ENCODE peak calls at places on chromosomes 12 and 14, in seven cellular contexts. K, X, E, B, W, D and V are unnamed samples.

GRCh38 chr12:64099430-64099829 is 122.7 kb downstream of the KICS2 start:
- DNase-seq in W (peak; percentile 91), D (peak; percentile 97), B (no peak), E (no peak), K (no peak), X (no peak), V (no peak)

GRCh38 chr12:24230061-24230460 is 280.6 kb upstream of the SOX5 start:
- DNase-seq in W (no peak), B (no peak), K (no peak), E (no peak), D (no peak), X (no peak), V (no peak)

GRCh38 chr12:121590476-121591143 is 9.8 kb upstream of the KDM2B start:
- DNase-seq in X (peak; percentile 33), W (peak; percentile 24), D (peak; percentile 44), K (no peak), E (no peak), B (peak; percentile 12), V (no peak)

GRCh38 chr14:53278602-53279506 is 125.7 kb upstream of the DDHD1 start:
- DNase-seq in B (no peak), W (peak; percentile 60), X (no peak), E (no peak), K (no peak), D (peak; percentile 29), V (no peak)

GRCh38 chr14:31336646-31337045 is 83.7 kb downstream of the HEATR5A start:
- DNase-seq in E (no peak), K (no peak), B (no peak), D (peak; percentile 32), W (peak; percentile 77), X (no peak), V (no peak)

GRCh38 chr14:95044463-95045254 is 112.7 kb downstream of the DICER1 start:
- DNase-seq in W (no peak), K (no peak), D (no peak), X (no peak), E (no peak), B (no peak), V (no peak)

GRCh38 chr12:75489613-75490210 is 9.2 kb downstream of the GLIPR1 start:
- DNase-seq in W (peak; percentile 53), D (peak; percentile 40), B (no peak), K (no peak), X (no peak), E (no peak), V (no peak)

GRCh38 chr14:90179357-90179756 is 77.0 kb upstream of the PSMC1 start:
- DNase-seq in D (no peak), B (peak; percentile 10), K (no peak), W (no peak), E (no peak), X (no peak), V (no peak)

GRCh38 chr12:24608637-24609285 is 340.1 kb downstream of the BCAT1 start:
- DNase-seq in D (no peak), E (no peak), X (no peak), W (no peak), B (no peak), K (no peak), V (no peak)

GRCh38 chr12:96452271-96452922 is 37.0 kb upstream of the CFAP54 start:
- DNase-seq in E (no peak), D (no peak), K (no peak), W (no peak), B (no peak), X (no peak), V (no peak)

GRCh38 chr14:103542545-103543088 is 13.6 kb downstream of the TRMT61A start:
- DNase-seq in X (no peak), D (no peak), K (no peak), B (no peak), W (no peak), E (no peak), V (peak; percentile 94)

GRCh38 chr12:89708793-89709156 is at the start of gene ATP2B1:
- DNase-seq in D (peak; percentile 88), E (peak; percentile 80), K (peak; percentile 81), X (peak; percentile 91), B (peak; percentile 93), W (peak; percentile 86), V (peak; percentile 91)

GRCh38 chr14:59026086-59026485 is 162.4 kb upstream of the DAAM1 start:
- DNase-seq in X (no peak), E (no peak), D (peak; percentile 39), B (no peak), K (no peak), W (no peak), V (no peak)

GRCh38 chr14:102517412-102518062 is 8.0 kb upstream of the ANKRD9 start:
- DNase-seq in B (no peak), K (no peak), X (no peak), D (no peak), W (no peak), E (no peak), V (peak; percentile 46)

GRCh38 chr12:131093971-131094830 is 140.5 kb downstream of the ADGRD1 start:
- DNase-seq in B (no peak), K (peak; percentile 9), D (no peak), W (no peak), E (no peak), X (peak; percentile 6), V (peak; percentile 10)

GRCh38 chr12:47943492-47944359 is 19.7 kb upstream of the TMEM106C start:
- DNase-seq in D (no peak), B (no peak), X (no peak), E (no peak), W (no peak), K (no peak), V (no peak)

GRCh38 chr12:46124132-46124847 is 133.9 kb upstream of the SCAF11 start:
- DNase-seq in K (no peak), B (no peak), X (no peak), E (no peak), W (no peak), D (no peak), V (no peak)

GRCh38 chr12:82438356-82438755 is 80.0 kb downstream of the METTL25 start:
- DNase-seq in W (no peak), B (no peak), X (no peak), K (no peak), E (no peak), D (no peak), V (no peak)

GRCh38 chr14:75578099-75578785 is at the start of gene FLVCR2:
- DNase-seq in E (peak; percentile 81), B (peak; percentile 86), X (peak; percentile 56), K (peak; percentile 83), W (peak; percentile 75), D (peak; percentile 43), V (peak; percentile 55)

GRCh38 chr12:107200394-107200793 is 107.0 kb upstream of the CRY1 start:
- DNase-seq in X (no peak), W (peak; percentile 40), K (no peak), E (no peak), B (no peak), D (peak; percentile 16), V (no peak)

GRCh38 chr14:70127186-70127585 is 61.6 kb downstream of the SLC8A3 start:
- DNase-seq in D (no peak), X (no peak), K (no peak), E (no peak), B (no peak), W (no peak), V (no peak)

GRCh38 chr12:92614502-92614901 is 88.3 kb upstream of the PLEKHG7 start:
- DNase-seq in E (no peak), K (no peak), X (no peak), W (no peak), B (no peak), D (peak; percentile 95), V (no peak)

GRCh38 chr12:87332987-87333761 is 696.0 kb downstream of the C12orf50 start:
- DNase-seq in B (no peak), X (no peak), E (no peak), K (no peak), D (no peak), W (peak; percentile 27), V (no peak)

GRCh38 chr14:49545716-49546115 is 40.5 kb downstream of the RPS29 start:
- DNase-seq in B (no peak), K (no peak), W (no peak), X (no peak), D (no peak), E (no peak), V (no peak)

GRCh38 chr14:35331605-35332516 is 39.7 kb downstream of the PSMA6 start:
- DNase-seq in B (no peak), E (peak; percentile 68), K (no peak), W (peak; percentile 43), D (peak; percentile 7), X (no peak), V (no peak)

GRCh38 chr14:88452231-88452630 is 66.8 kb downstream of the SPATA7 start:
- DNase-seq in K (no peak), X (no peak), B (no peak), E (no peak), D (no peak), W (no peak), V (no peak)

GRCh38 chr12:78156751-78157150 is 326.1 kb downstream of the NAV3 start:
- DNase-seq in X (no peak), D (no peak), W (no peak), E (no peak), K (no peak), B (no peak), V (no peak)
- TF ChIP-seq CTCF in X (no peak), D (no peak), W (no peak), E (no peak), K (no peak), B (no peak), V (no peak)

GRCh38 chr12:105425263-105426174 is 95.0 kb downstream of the C12orf75 start:
- DNase-seq in E (no peak), X (no peak), K (no peak), D (no peak), W (no peak), B (no peak), V (no peak)

GRCh38 chr12:105426766-105427165 is 96.3 kb downstream of the C12orf75 start:
- DNase-seq in W (no peak), E (no peak), K (no peak), B (no peak), D (no peak), X (no peak), V (no peak)

GRCh38 chr12:105431537-105431936 is 101.0 kb downstream of the C12orf75 start:
- DNase-seq in K (no peak), D (no peak), E (no peak), X (no peak), B (no peak), W (no peak), V (no peak)

GRCh38 chr12:105428793-105429192 is 98.3 kb downstream of the C12orf75 start:
- DNase-seq in B (no peak), E (no peak), X (no peak), W (peak; percentile 39), K (no peak), D (peak; percentile 57), V (no peak)

GRCh38 chr12:105427883-105428282 is 97.4 kb downstream of the C12orf75 start:
- DNase-seq in E (no peak), W (peak; percentile 48), D (peak; percentile 30), K (no peak), X (no peak), B (no peak), V (no peak)
- TF ChIP-seq CTCF in E (no peak), W (peak; percentile 39), D (peak; percentile 26), K (no peak), X (no peak), B (peak; percentile 20), V (no peak)

GRCh38 chr12:49546481-49546880 is 7.7 kb downstream of the KCNH3 start:
- DNase-seq in E (no peak), X (no peak), B (no peak), D (no peak), W (no peak), K (no peak), V (no peak)
- TF ChIP-seq CTCF in E (no peak), X (no peak), B (no peak), D (no peak), W (no peak), K (no peak), V (no peak)

GRCh38 chr14:44963775-44964380 is 1.9 kb downstream of the TOGARAM1 start:
- DNase-seq in K (no peak), W (peak; percentile 11), X (no peak), D (peak; percentile 31), B (no peak), E (no peak), V (no peak)
- TF ChIP-seq CTCF in K (no peak), W (no peak), X (no peak), D (peak; percentile 11), B (no peak), E (no peak), V (no peak)